ENCODE peak calls at places on chromosomes 11 and 22, in ten cellular contexts. One of them, this sample, is unnamed.

GRCh38 chr11:130583866-130584265 is 135.4 kb downstream of the ADAMTS15 start:
- DNase-seq in colonic mucosa: no peak
- DNase-seq in iPS DF 6.9: no peak
- DNase-seq in RWPE1: no peak
- DNase-seq in lower lobe of right lung: no peak
- DNase-seq in breast epithelium: no peak
- DNase-seq in left ventricle myocardium inferior: no peak
- DNase-seq in A549: no peak
- DNase-seq in GM23338: no peak
- DNase-seq in heart left ventricle: no peak
- DNase-seq in this sample: no peak

GRCh38 chr11:1655168-1656060 is 25.8 kb downstream of the KRTAP5-5 start:
- DNase-seq in colonic mucosa: no peak
- DNase-seq in iPS DF 6.9: no peak
- DNase-seq in RWPE1: no peak
- DNase-seq in lower lobe of right lung: no peak
- DNase-seq in breast epithelium: peak; percentile 35
- DNase-seq in left ventricle myocardium inferior: no peak
- DNase-seq in A549: no peak
- DNase-seq in GM23338: no peak
- DNase-seq in heart left ventricle: no peak
- DNase-seq in this sample: peak; percentile 50

GRCh38 chr11:81574301-81574700 is 1159.4 kb downstream of the FAM181B start:
- DNase-seq in colonic mucosa: no peak
- DNase-seq in iPS DF 6.9: no peak
- DNase-seq in RWPE1: no peak
- DNase-seq in lower lobe of right lung: no peak
- DNase-seq in breast epithelium: no peak
- DNase-seq in left ventricle myocardium inferior: no peak
- DNase-seq in A549: no peak
- DNase-seq in GM23338: no peak
- DNase-seq in heart left ventricle: no peak
- DNase-seq in this sample: no peak

GRCh38 chr22:37892566-37893338 is 13.3 kb upstream of the MICALL1 start:
- DNase-seq in colonic mucosa: no peak
- DNase-seq in iPS DF 6.9: no peak
- DNase-seq in RWPE1: no peak
- DNase-seq in lower lobe of right lung: peak; percentile 69
- DNase-seq in breast epithelium: no peak
- DNase-seq in left ventricle myocardium inferior: peak; percentile 75
- DNase-seq in A549: no peak
- DNase-seq in GM23338: no peak
- DNase-seq in heart left ventricle: peak; percentile 66
- DNase-seq in this sample: no peak

GRCh38 chr11:83845797-83846196 is 559.6 kb upstream of the CCDC90B start:
- DNase-seq in colonic mucosa: no peak
- DNase-seq in iPS DF 6.9: no peak
- DNase-seq in RWPE1: no peak
- DNase-seq in lower lobe of right lung: no peak
- DNase-seq in breast epithelium: no peak
- DNase-seq in left ventricle myocardium inferior: no peak
- DNase-seq in A549: no peak
- DNase-seq in GM23338: no peak
- DNase-seq in heart left ventricle: no peak
- DNase-seq in this sample: no peak

GRCh38 chr11:66068923-66069714 is 953 bp upstream of the PACS1 start:
- DNase-seq in colonic mucosa: peak; percentile 59
- DNase-seq in iPS DF 6.9: no peak
- DNase-seq in RWPE1: no peak
- DNase-seq in lower lobe of right lung: no peak
- DNase-seq in breast epithelium: no peak
- DNase-seq in left ventricle myocardium inferior: peak; percentile 40
- DNase-seq in A549: peak; percentile 81
- DNase-seq in GM23338: peak; percentile 92
- DNase-seq in heart left ventricle: peak; percentile 68
- DNase-seq in this sample: no peak

GRCh38 chr11:130652671-130653335 is 204.4 kb downstream of the ADAMTS15 start:
- DNase-seq in colonic mucosa: no peak
- DNase-seq in iPS DF 6.9: no peak
- DNase-seq in RWPE1: no peak
- DNase-seq in lower lobe of right lung: peak; percentile 74
- DNase-seq in breast epithelium: no peak
- DNase-seq in left ventricle myocardium inferior: peak; percentile 68
- DNase-seq in A549: no peak
- DNase-seq in GM23338: no peak
- DNase-seq in heart left ventricle: no peak
- DNase-seq in this sample: peak; percentile 87

GRCh38 chr22:49570032-49570848 is 257.4 kb downstream of the BRD1 start:
- DNase-seq in colonic mucosa: no peak
- DNase-seq in iPS DF 6.9: no peak
- DNase-seq in RWPE1: no peak
- DNase-seq in lower lobe of right lung: peak; percentile 10
- DNase-seq in breast epithelium: peak; percentile 43
- DNase-seq in left ventricle myocardium inferior: no peak
- DNase-seq in A549: no peak
- DNase-seq in GM23338: no peak
- DNase-seq in heart left ventricle: peak; percentile 11
- DNase-seq in this sample: peak; percentile 65

GRCh38 chr22:47237890-47238480 is 475.5 kb downstream of the TBC1D22A start:
- DNase-seq in colonic mucosa: no peak
- DNase-seq in iPS DF 6.9: no peak
- DNase-seq in RWPE1: no peak
- DNase-seq in lower lobe of right lung: no peak
- DNase-seq in breast epithelium: no peak
- DNase-seq in left ventricle myocardium inferior: no peak
- DNase-seq in A549: no peak
- DNase-seq in GM23338: no peak
- DNase-seq in heart left ventricle: no peak
- DNase-seq in this sample: no peak

GRCh38 chr11:102882389-102883024 is 7.7 kb upstream of the MMP12 start:
- DNase-seq in colonic mucosa: no peak
- DNase-seq in iPS DF 6.9: no peak
- DNase-seq in RWPE1: no peak
- DNase-seq in lower lobe of right lung: no peak
- DNase-seq in breast epithelium: no peak
- DNase-seq in left ventricle myocardium inferior: no peak
- DNase-seq in A549: no peak
- DNase-seq in GM23338: no peak
- DNase-seq in heart left ventricle: no peak
- DNase-seq in this sample: no peak

GRCh38 chr22:42991010-42991651 is 23.8 kb downstream of the PACSIN2 start:
- DNase-seq in colonic mucosa: peak; percentile 67
- DNase-seq in iPS DF 6.9: no peak
- DNase-seq in RWPE1: no peak
- DNase-seq in lower lobe of right lung: no peak
- DNase-seq in breast epithelium: no peak
- DNase-seq in left ventricle myocardium inferior: no peak
- DNase-seq in A549: peak; percentile 58
- DNase-seq in GM23338: no peak
- DNase-seq in heart left ventricle: no peak
- DNase-seq in this sample: no peak

GRCh38 chr22:37465721-37466120 is 20.5 kb downstream of the MFNG start:
- DNase-seq in colonic mucosa: no peak
- DNase-seq in iPS DF 6.9: no peak
- DNase-seq in RWPE1: no peak
- DNase-seq in lower lobe of right lung: no peak
- DNase-seq in breast epithelium: no peak
- DNase-seq in left ventricle myocardium inferior: no peak
- DNase-seq in A549: no peak
- DNase-seq in GM23338: no peak
- DNase-seq in heart left ventricle: no peak
- DNase-seq in this sample: no peak

GRCh38 chr11:91730071-91730470 is 494.5 kb upstream of the FAT3 start:
- DNase-seq in colonic mucosa: no peak
- DNase-seq in iPS DF 6.9: no peak
- DNase-seq in RWPE1: no peak
- DNase-seq in lower lobe of right lung: no peak
- DNase-seq in breast epithelium: no peak
- DNase-seq in left ventricle myocardium inferior: no peak
- DNase-seq in A549: no peak
- DNase-seq in GM23338: no peak
- DNase-seq in heart left ventricle: no peak
- DNase-seq in this sample: no peak

GRCh38 chr11:105177658-105178057 is 38.1 kb upstream of the CARD18 start:
- DNase-seq in colonic mucosa: no peak
- DNase-seq in iPS DF 6.9: no peak
- DNase-seq in RWPE1: peak; percentile 20
- DNase-seq in lower lobe of right lung: no peak
- DNase-seq in breast epithelium: no peak
- DNase-seq in left ventricle myocardium inferior: no peak
- DNase-seq in A549: peak; percentile 4
- DNase-seq in GM23338: no peak
- DNase-seq in heart left ventricle: no peak
- DNase-seq in this sample: no peak

GRCh38 chr11:111812211-111812610 is 46.0 kb upstream of the PPP2R1B start:
- DNase-seq in colonic mucosa: no peak
- DNase-seq in iPS DF 6.9: no peak
- DNase-seq in RWPE1: no peak
- DNase-seq in lower lobe of right lung: no peak
- DNase-seq in breast epithelium: no peak
- DNase-seq in left ventricle myocardium inferior: no peak
- DNase-seq in A549: no peak
- DNase-seq in GM23338: no peak
- DNase-seq in heart left ventricle: no peak
- DNase-seq in this sample: no peak

GRCh38 chr11:109859325-109859724 is 233.9 kb upstream of the ZC3H12C start:
- DNase-seq in colonic mucosa: no peak
- DNase-seq in iPS DF 6.9: no peak
- DNase-seq in RWPE1: no peak
- DNase-seq in lower lobe of right lung: no peak
- DNase-seq in breast epithelium: no peak
- DNase-seq in left ventricle myocardium inferior: no peak
- DNase-seq in A549: peak; percentile 49
- DNase-seq in GM23338: no peak
- DNase-seq in heart left ventricle: no peak
- DNase-seq in this sample: no peak

DNA sequence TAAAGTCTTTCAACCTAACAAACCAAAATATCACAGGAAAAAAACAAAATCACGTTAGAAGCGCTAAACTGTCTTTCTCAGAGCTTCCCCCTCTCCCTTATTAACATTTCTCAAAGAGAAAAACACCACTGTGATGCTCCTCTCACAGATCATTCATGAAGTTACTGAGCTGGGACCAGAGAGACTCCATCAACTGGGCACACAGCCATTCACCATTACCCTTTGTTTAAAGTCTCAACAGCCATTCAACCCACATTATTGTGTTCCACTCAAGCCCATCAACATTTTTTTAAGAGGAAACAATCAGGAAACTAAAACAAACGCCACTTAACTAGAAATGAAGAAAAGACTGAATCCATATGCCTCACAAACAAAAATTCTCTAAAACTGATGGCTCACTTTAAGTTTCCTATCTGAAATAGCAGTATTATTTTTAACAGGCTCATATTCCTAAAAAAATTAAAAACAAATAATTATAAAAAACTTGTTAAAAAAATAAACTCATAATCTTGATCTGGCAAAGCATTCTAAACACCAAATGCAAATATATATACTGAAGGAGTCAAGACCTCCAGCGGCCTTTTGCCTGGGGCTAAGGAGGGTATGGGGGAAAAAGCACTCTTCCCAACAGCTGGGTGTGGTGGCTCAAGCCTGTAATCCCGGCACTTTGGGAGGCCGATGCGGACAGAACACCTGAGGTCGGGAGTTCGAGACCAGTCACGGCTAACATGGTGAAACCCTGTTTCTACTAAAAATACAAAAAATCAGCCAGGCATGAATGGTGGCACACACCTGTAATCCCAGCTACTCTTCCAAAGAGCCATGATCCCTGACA is 14.0 kb downstream of the CELF1 start:
- DNase-seq in colonic mucosa: no peak
- DNase-seq in iPS DF 6.9: no peak
- DNase-seq in RWPE1: no peak
- DNase-seq in lower lobe of right lung: no peak
- DNase-seq in breast epithelium: no peak
- DNase-seq in left ventricle myocardium inferior: no peak
- DNase-seq in A549: no peak
- DNase-seq in GM23338: no peak
- DNase-seq in heart left ventricle: no peak
- DNase-seq in this sample: no peak
- H3K27ac ChIP-seq in colonic mucosa: no peak overlapping the region
- H3K27ac ChIP-seq in iPS DF 6.9: no peak overlapping the region
- H3K27ac ChIP-seq in RWPE1: peak overlapping the region; percentile 90
- H3K27ac ChIP-seq in lower lobe of right lung: no peak overlapping the region
- H3K27ac ChIP-seq in breast epithelium: no peak overlapping the region
- H3K27ac ChIP-seq in left ventricle myocardium inferior: peak overlapping the region; percentile 28
- H3K27ac ChIP-seq in A549: no peak overlapping the region
- H3K27ac ChIP-seq in GM23338: peak overlapping the region; percentile 74
- H3K27ac ChIP-seq in heart left ventricle: no peak overlapping the region
- H3K27ac ChIP-seq in this sample: no peak overlapping the region

GRCh38 chr11:11929920-11930319 is 78.5 kb downstream of the DKK3 start:
- DNase-seq in colonic mucosa: no peak
- DNase-seq in iPS DF 6.9: no peak
- DNase-seq in RWPE1: no peak
- DNase-seq in lower lobe of right lung: no peak
- DNase-seq in breast epithelium: no peak
- DNase-seq in left ventricle myocardium inferior: no peak
- DNase-seq in A549: no peak
- DNase-seq in GM23338: no peak
- DNase-seq in heart left ventricle: no peak
- DNase-seq in this sample: no peak
- H3K27ac ChIP-seq in colonic mucosa: no peak overlapping the region
- H3K27ac ChIP-seq in iPS DF 6.9: no peak overlapping the region
- H3K27ac ChIP-seq in RWPE1: no peak overlapping the region
- H3K27ac ChIP-seq in lower lobe of right lung: no peak overlapping the region
- H3K27ac ChIP-seq in breast epithelium: no peak overlapping the region
- H3K27ac ChIP-seq in left ventricle myocardium inferior: no peak overlapping the region
- H3K27ac ChIP-seq in A549: no peak overlapping the region
- H3K27ac ChIP-seq in GM23338: no peak overlapping the region
- H3K27ac ChIP-seq in heart left ventricle: no peak overlapping the region
- H3K27ac ChIP-seq in this sample: no peak overlapping the region

GRCh38 chr11:113505046-113505445 is 29.8 kb upstream of the DRD2 start:
- DNase-seq in colonic mucosa: no peak
- DNase-seq in iPS DF 6.9: no peak
- DNase-seq in RWPE1: no peak
- DNase-seq in lower lobe of right lung: no peak
- DNase-seq in breast epithelium: no peak
- DNase-seq in left ventricle myocardium inferior: no peak
- DNase-seq in A549: no peak
- DNase-seq in GM23338: no peak
- DNase-seq in heart left ventricle: no peak
- DNase-seq in this sample: peak; percentile 46
- H3K27ac ChIP-seq in colonic mucosa: no peak overlapping the region
- H3K27ac ChIP-seq in iPS DF 6.9: no peak overlapping the region
- H3K27ac ChIP-seq in RWPE1: no peak overlapping the region
- H3K27ac ChIP-seq in lower lobe of right lung: no peak overlapping the region
- H3K27ac ChIP-seq in breast epithelium: peak overlapping the region; percentile 83
- H3K27ac ChIP-seq in left ventricle myocardium inferior: no peak overlapping the region
- H3K27ac ChIP-seq in A549: no peak overlapping the region
- H3K27ac ChIP-seq in GM23338: no peak overlapping the region
- H3K27ac ChIP-seq in heart left ventricle: no peak overlapping the region
- H3K27ac ChIP-seq in this sample: no peak overlapping the region

DNA sequence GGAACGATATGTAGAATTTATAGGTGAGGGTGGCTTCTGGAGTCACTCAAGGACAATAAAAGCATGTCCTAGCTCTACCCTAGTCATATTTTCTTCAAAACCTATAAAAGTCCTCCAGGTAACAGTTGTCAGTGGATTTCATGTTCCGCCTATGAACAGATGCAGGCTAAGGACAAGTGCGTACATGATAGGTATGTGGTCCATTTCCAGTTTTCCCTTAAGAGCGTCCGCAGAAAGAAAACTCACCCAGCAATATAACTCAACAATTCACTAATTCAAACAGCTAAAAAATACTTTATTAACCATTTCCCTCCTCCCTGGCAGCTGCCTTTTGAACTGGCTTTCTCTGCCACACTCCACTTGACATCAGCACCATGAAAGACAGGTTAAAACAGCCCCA is 50.2 kb upstream of the CCDC34 start:
- DNase-seq in colonic mucosa: no peak
- DNase-seq in iPS DF 6.9: no peak
- DNase-seq in RWPE1: peak; percentile 27
- DNase-seq in lower lobe of right lung: no peak
- DNase-seq in breast epithelium: no peak
- DNase-seq in left ventricle myocardium inferior: no peak
- DNase-seq in A549: no peak
- DNase-seq in GM23338: no peak
- DNase-seq in heart left ventricle: no peak
- DNase-seq in this sample: no peak
- H3K27ac ChIP-seq in colonic mucosa: no peak overlapping the region
- H3K27ac ChIP-seq in iPS DF 6.9: no peak overlapping the region
- H3K27ac ChIP-seq in RWPE1: no peak overlapping the region
- H3K27ac ChIP-seq in lower lobe of right lung: no peak overlapping the region
- H3K27ac ChIP-seq in breast epithelium: peak overlapping the region; percentile 22
- H3K27ac ChIP-seq in left ventricle myocardium inferior: no peak overlapping the region
- H3K27ac ChIP-seq in A549: no peak overlapping the region
- H3K27ac ChIP-seq in GM23338: no peak overlapping the region
- H3K27ac ChIP-seq in heart left ventricle: no peak overlapping the region
- H3K27ac ChIP-seq in this sample: no peak overlapping the region

This sample was measured in coronary artery.